ENCODE peak calls at places on chromosomes 7 and 10, in five cellular contexts. F, G, Q, L and S are unnamed samples.

GRCh38 chr7:94375713-94376112 is 19.0 kb upstream of the COL1A2 start:
- DNase-seq in F (no peak), G (peak; percentile 12), Q (no peak), L (peak; percentile 75), S (peak; percentile 96)

GRCh38 chr10:35372329-35372728 is 36.0 kb downstream of the CCNY start:
- DNase-seq in F (peak; percentile 71), G (peak; percentile 28), Q (no peak), L (no peak), S (peak; percentile 89)

GRCh38 chr7:108016841-108017775 is 14.1 kb upstream of the LAMB1 start:
- DNase-seq in F (no peak), G (peak; percentile 90), Q (peak; percentile 55), L (peak; percentile 38), S (peak; percentile 69)

GRCh38 chr7:120996333-120996982 is 7.9 kb downstream of the CPED1 start:
- DNase-seq in F (peak; percentile 60), G (peak; percentile 79), Q (no peak), L (peak; percentile 63), S (peak; percentile 88)

GRCh38 chr10:84541289-84541637 is 212.9 kb downstream of the CCSER2 start:
- DNase-seq in F (no peak), G (no peak), Q (peak; percentile 67), L (no peak), S (peak; percentile 6)

GRCh38 chr7:96212474-96212873 is 109.4 kb downstream of the SLC25A13 start:
- DNase-seq in F (no peak), G (no peak), Q (no peak), L (no peak), S (no peak)

GRCh38 chr7:123183431-123183830 is 16.3 kb downstream of the SLC13A1 start:
- DNase-seq in F (no peak), G (no peak), Q (no peak), L (no peak), S (no peak)

GRCh38 chr10:12717981-12718707 is 283.4 kb downstream of the CCDC3 start:
- DNase-seq in F (no peak), G (peak; percentile 87), Q (peak; percentile 4), L (no peak), S (peak; percentile 62)

GRCh38 chr7:25926009-25926408 is 226.0 kb upstream of the NFE2L3 start:
- DNase-seq in F (no peak), G (peak; percentile 76), Q (peak; percentile 10), L (no peak), S (peak; percentile 28)

DNA sequence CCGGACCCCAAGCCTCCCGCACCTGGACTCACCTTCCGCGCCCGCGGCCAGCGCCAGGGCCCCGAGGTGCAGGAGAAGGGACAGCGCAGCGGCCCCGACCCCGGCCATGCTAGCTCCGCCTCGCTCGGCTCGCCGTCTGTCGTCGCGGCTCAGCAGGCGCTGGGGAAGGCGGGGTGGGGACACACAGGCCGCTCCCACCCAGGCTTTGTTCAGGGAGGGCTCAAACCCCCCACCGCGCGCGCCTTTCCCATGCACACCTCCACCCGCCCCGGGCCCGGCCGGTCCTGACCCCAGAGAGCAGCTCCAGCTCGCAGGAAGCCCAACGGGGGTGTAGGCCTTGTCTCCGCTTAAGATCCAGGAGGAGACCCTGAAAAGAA is at the start of gene KCP:
- DNase-seq in F (no peak), G (no peak), Q (no peak), L (no peak), S (no peak)
- TF ChIP-seq EZH2 in F (no peak), G (no peak), Q (no peak), L (no peak), S (no peak)

DNA sequence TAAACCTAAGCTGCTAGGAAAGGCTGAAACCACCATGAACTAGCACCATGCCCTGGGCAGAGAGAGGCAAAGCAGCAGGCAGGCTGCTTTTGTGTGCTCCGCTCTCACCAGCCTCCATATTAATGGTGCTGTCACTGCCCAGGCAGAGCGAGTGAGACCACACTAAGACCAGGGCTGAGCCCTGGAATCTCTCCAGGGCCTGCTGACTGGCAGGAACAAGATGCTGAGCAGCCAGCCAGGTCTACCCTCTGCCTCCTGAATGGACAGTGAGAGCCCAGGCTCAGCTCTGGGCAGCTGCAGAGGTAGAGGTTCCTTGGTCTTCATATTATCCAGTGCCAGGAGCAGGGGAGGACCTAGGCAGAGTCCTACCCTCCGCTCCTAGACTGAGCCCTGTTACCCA is 1.6 kb upstream of the CRHR2 start:
- DNase-seq in F (no peak), G (no peak), Q (no peak), L (no peak), S (no peak)
- TF ChIP-seq EZH2 in F (no peak), G (no peak), Q (no peak), L (no peak), S (no peak)

DNA sequence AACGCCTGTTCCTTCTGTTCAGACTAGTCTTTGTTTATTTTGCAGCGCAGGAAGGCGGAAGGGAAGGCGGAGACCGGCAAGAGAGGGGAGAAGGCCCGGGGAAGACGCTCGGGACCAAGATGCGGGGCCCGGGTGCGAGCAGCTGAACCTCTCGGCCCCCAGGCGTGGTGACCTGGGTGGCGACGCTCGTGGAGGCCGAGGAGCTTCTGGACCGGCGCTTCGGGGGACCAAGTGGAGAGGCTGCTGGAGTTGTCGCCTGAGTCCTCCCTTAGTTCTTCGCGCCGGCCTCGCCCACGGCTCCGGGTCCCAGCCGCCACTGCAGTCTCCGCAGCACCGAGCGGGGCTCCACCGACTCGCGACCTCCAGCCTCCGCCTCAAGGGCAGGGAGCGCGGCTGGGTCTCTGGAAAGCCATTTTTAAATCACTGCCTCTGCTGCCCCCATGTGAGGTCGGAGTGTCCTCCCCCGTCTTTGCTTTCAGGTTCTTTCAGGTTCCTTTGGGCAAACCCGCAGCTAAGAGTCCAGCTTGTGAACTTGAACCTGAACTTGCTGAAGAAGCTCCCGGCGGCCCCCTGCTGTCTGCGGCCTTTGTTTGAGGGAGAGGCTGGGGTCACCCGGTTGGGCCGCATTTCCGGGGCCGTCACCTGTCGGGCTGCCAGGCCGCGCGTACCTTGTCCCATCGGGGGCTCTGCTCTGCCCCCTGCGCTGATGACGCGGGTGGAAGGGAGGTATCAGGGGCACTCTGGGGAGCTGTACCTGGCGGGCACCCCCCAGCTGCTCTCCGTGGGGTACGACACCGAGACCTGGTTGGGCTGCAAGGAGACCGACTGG is 136.0 kb downstream of the KIF20B start:
- DNase-seq in F (peak; percentile 11), G (no peak), Q (no peak), L (no peak), S (peak; percentile 43)
- TF ChIP-seq EZH2 in F (no peak), G (no peak), Q (no peak), L (no peak), S (peak; percentile 26)

GRCh38 chr7:130733866-130734524 is at the start of gene KLF14:
- DNase-seq in F (peak; percentile 23), G (peak; percentile 19), Q (no peak), L (peak; percentile 35), S (peak; percentile 66)

GRCh38 chr7:130736298-130736900 is 2.4 kb upstream of the KLF14 start:
- DNase-seq in F (no peak), G (no peak), Q (no peak), L (no peak), S (no peak)

GRCh38 chr7:130735273-130735716 is 1.3 kb upstream of the KLF14 start:
- DNase-seq in F (no peak), G (no peak), Q (no peak), L (no peak), S (no peak)

GRCh38 chr7:130732980-130733865 is 784 bp downstream of the KLF14 start:
- DNase-seq in F (peak; percentile 10), G (no peak), Q (no peak), L (peak; percentile 68), S (peak; percentile 41)

DNA sequence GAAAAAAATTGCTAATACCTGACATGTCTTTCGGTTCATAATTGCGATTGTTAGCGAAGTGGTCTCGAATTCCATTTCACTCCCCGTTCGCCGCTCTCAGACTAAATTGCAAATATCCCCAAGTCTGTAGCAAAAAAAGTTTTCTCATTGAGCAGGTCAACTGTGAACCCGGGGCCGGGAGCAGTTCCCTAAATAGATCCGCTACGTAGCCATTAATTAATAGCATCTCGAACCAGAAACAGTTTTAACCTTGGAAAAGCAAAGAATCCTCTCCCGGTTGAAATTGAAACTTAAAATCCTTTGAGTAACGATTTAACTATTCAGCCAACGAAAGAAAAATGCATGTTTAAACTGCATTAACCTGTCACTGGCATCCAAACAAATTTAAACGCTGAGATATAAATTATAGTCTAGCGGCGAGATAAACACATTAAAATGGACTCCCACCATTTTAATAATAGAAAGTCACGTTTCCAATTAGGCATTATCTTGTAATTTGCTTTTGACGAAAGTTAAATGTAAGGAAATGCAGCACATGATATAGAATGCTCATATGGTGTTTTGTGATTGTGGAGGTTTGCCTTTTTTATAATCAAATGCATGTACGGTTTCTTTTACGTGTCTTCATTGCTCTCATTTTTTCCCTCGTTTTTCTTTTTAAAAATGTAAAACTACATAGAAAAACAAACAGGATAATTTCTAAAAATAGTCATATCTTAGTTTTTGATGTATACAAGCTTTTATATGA is 692 bp upstream of the KLF14 start:
- DNase-seq in F (no peak), G (peak; percentile 2), Q (no peak), L (no peak), S (no peak)
- TF ChIP-seq EZH2 in F (no peak), G (peak; percentile 67), Q (peak; percentile 93), L (peak; percentile 39), S (peak; percentile 91)

DNA sequence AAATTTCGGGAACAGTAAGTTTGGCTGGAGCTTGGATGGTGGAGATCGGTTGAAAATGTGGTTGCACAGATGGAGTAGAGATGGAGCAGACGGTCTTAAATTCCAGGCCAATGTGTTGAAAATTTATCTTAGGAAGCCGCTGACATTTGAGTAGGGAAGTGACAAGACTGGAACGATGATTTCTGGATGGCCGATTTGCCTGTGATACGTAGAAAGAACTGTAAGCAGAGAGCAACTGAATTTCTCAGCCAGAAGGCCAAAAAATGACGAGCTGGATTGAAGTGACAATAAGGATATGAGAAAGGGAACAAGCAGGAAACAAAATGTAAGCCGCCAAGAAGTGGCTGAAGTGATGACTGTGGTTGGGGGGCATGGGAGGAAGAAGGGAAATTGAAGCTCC is 690 bp upstream of the ARMC3 start:
- DNase-seq in F (no peak), G (no peak), Q (no peak), L (no peak), S (no peak)
- TF ChIP-seq EZH2 in F (no peak), G (no peak), Q (peak; percentile 49), L (no peak), S (no peak)